ENCODE peak calls at places on chromosomes 11 and 22, in four cellular contexts. One of them, this sample, is unnamed.

GRCh38 chr22:37659066-37659896 is 758 bp downstream of the PDXP start:
- DNase-seq in activated CD8-positive, alpha-beta memory T cell treated with anti-CD3 and anti-CD28 coated beads, Interleukin-2, amount 50 U/mL, for 48 hours: no peak
- DNase-seq in AG08395: no peak
- DNase-seq in neuronal stem cell: no peak
- DNase-seq in this sample: no peak

GRCh38 chr11:68741536-68741935 is 9.8 kb downstream of the TESMIN start:
- DNase-seq in activated CD8-positive, alpha-beta memory T cell treated with anti-CD3 and anti-CD28 coated beads, Interleukin-2, amount 50 U/mL, for 48 hours: no peak
- DNase-seq in AG08395: no peak
- DNase-seq in neuronal stem cell: no peak
- DNase-seq in this sample: no peak

GRCh38 chr22:48665286-48666010 is 1162.2 kb downstream of the BRD1 start:
- DNase-seq in activated CD8-positive, alpha-beta memory T cell treated with anti-CD3 and anti-CD28 coated beads, Interleukin-2, amount 50 U/mL, for 48 hours: no peak
- DNase-seq in AG08395: peak; percentile 93
- DNase-seq in neuronal stem cell: no peak
- DNase-seq in this sample: no peak

GRCh38 chr11:62217191-62217748 is 8.8 kb downstream of the SCGB2A1 start:
- DNase-seq in activated CD8-positive, alpha-beta memory T cell treated with anti-CD3 and anti-CD28 coated beads, Interleukin-2, amount 50 U/mL, for 48 hours: no peak
- DNase-seq in AG08395: peak; percentile 12
- DNase-seq in neuronal stem cell: no peak
- DNase-seq in this sample: no peak

GRCh38 chr11:36257351-36257750 is 31.9 kb downstream of the COMMD9 start:
- DNase-seq in activated CD8-positive, alpha-beta memory T cell treated with anti-CD3 and anti-CD28 coated beads, Interleukin-2, amount 50 U/mL, for 48 hours: no peak
- DNase-seq in AG08395: no peak
- DNase-seq in neuronal stem cell: no peak
- DNase-seq in this sample: no peak

GRCh38 chr22:30426395-30427353 is 1.1 kb downstream of the MTFP1 start:
- DNase-seq in activated CD8-positive, alpha-beta memory T cell treated with anti-CD3 and anti-CD28 coated beads, Interleukin-2, amount 50 U/mL, for 48 hours: peak; percentile 90
- DNase-seq in AG08395: peak; percentile 80
- DNase-seq in neuronal stem cell: peak; percentile 66
- DNase-seq in this sample: peak; percentile 91

GRCh38 chr11:61679893-61680621 is at the start of gene DAGLA:
- DNase-seq in activated CD8-positive, alpha-beta memory T cell treated with anti-CD3 and anti-CD28 coated beads, Interleukin-2, amount 50 U/mL, for 48 hours: peak; percentile 97
- DNase-seq in AG08395: peak; percentile 92
- DNase-seq in neuronal stem cell: peak; percentile 81
- DNase-seq in this sample: peak; percentile 89

GRCh38 chr11:117538731-117539130 is 211.1 kb downstream of the CEP164 start:
- DNase-seq in activated CD8-positive, alpha-beta memory T cell treated with anti-CD3 and anti-CD28 coated beads, Interleukin-2, amount 50 U/mL, for 48 hours: no peak
- DNase-seq in AG08395: no peak
- DNase-seq in neuronal stem cell: peak; percentile 27
- DNase-seq in this sample: no peak

GRCh38 chr22:29306830-29307657 is 594 bp downstream of the GAS2L1 start:
- DNase-seq in activated CD8-positive, alpha-beta memory T cell treated with anti-CD3 and anti-CD28 coated beads, Interleukin-2, amount 50 U/mL, for 48 hours: peak; percentile 67
- DNase-seq in AG08395: peak; percentile 80
- DNase-seq in neuronal stem cell: peak; percentile 83
- DNase-seq in this sample: peak; percentile 96

GRCh38 chr11:61362542-61362875 is 335 bp downstream of the TMEM138 start:
- DNase-seq in activated CD8-positive, alpha-beta memory T cell treated with anti-CD3 and anti-CD28 coated beads, Interleukin-2, amount 50 U/mL, for 48 hours: peak; percentile 61
- DNase-seq in AG08395: peak; percentile 59
- DNase-seq in neuronal stem cell: no peak
- DNase-seq in this sample: no peak

GRCh38 chr22:25334091-25334490 is 114.7 kb downstream of the CRYBB2 start:
- DNase-seq in activated CD8-positive, alpha-beta memory T cell treated with anti-CD3 and anti-CD28 coated beads, Interleukin-2, amount 50 U/mL, for 48 hours: peak; percentile 88
- DNase-seq in AG08395: no peak
- DNase-seq in neuronal stem cell: peak; percentile 48
- DNase-seq in this sample: no peak

GRCh38 chr22:32823024-32823730 is 21.7 kb downstream of the TIMP3 start:
- DNase-seq in activated CD8-positive, alpha-beta memory T cell treated with anti-CD3 and anti-CD28 coated beads, Interleukin-2, amount 50 U/mL, for 48 hours: no peak
- DNase-seq in AG08395: no peak
- DNase-seq in neuronal stem cell: no peak
- DNase-seq in this sample: no peak

GRCh38 chr22:29391546-29391945 is 3.2 kb upstream of the AP1B1 start:
- DNase-seq in activated CD8-positive, alpha-beta memory T cell treated with anti-CD3 and anti-CD28 coated beads, Interleukin-2, amount 50 U/mL, for 48 hours: no peak
- DNase-seq in AG08395: no peak
- DNase-seq in neuronal stem cell: no peak
- DNase-seq in this sample: no peak

GRCh38 chr22:46654927-46655595 is 34.9 kb downstream of the GRAMD4 start:
- DNase-seq in activated CD8-positive, alpha-beta memory T cell treated with anti-CD3 and anti-CD28 coated beads, Interleukin-2, amount 50 U/mL, for 48 hours: no peak
- DNase-seq in AG08395: no peak
- DNase-seq in neuronal stem cell: no peak
- DNase-seq in this sample: no peak

GRCh38 chr11:69466039-69466438 is 15.4 kb upstream of the LINC01488 start:
- DNase-seq in activated CD8-positive, alpha-beta memory T cell treated with anti-CD3 and anti-CD28 coated beads, Interleukin-2, amount 50 U/mL, for 48 hours: no peak
- DNase-seq in AG08395: no peak
- DNase-seq in neuronal stem cell: no peak
- DNase-seq in this sample: peak; percentile 6

GRCh38 chr22:40560551-40560950 is 76.0 kb downstream of the MRTFA start:
- DNase-seq in activated CD8-positive, alpha-beta memory T cell treated with anti-CD3 and anti-CD28 coated beads, Interleukin-2, amount 50 U/mL, for 48 hours: no peak
- DNase-seq in AG08395: no peak
- DNase-seq in neuronal stem cell: no peak
- DNase-seq in this sample: no peak